ENCODE peak calls at places on chromosomes 6 and 20, in five cellular contexts. X is A549, D is AG08396, N is tibial nerve, F is PC-3. T is an unnamed sample.
A peak's percentile ranks its signal among the peaks of the same experiment; 100 is the strongest.

GRCh38 chr6:116596815-116597214 is 19.5 kb upstream of the RSPH4A start:
- DNase-seq in X (peak; percentile 5), D (no peak), N (no peak), F (peak; percentile 8), T (no peak)

GRCh38 chr6:25332165-25332564 is 53.0 kb downstream of the CARMIL1 start:
- DNase-seq in X (no peak), D (no peak), N (no peak), F (no peak), T (no peak)

GRCh38 chr6:20058912-20059311 is 153.4 kb downstream of the MBOAT1 start:
- DNase-seq in X (no peak), D (no peak), N (no peak), F (no peak), T (no peak)

GRCh38 chr6:38508894-38509293 is 130.8 kb downstream of the BTBD9 start:
- DNase-seq in X (peak; percentile 36), D (no peak), N (no peak), F (peak; percentile 86), T (no peak)

GRCh38 chr6:3318821-3319540 is 60.2 kb downstream of the PSMG4 start:
- DNase-seq in X (no peak), D (no peak), N (no peak), F (no peak), T (no peak)

GRCh38 chr20:39885975-39886649 is 802.9 kb downstream of the MAFB start:
- DNase-seq in X (peak; percentile 32), D (peak; percentile 78), N (peak; percentile 94), F (peak; percentile 13), T (peak; percentile 16)

GRCh38 chr6:119137194-119138072 is 59.0 kb upstream of the FAM184A start:
- DNase-seq in X (no peak), D (no peak), N (no peak), F (peak; percentile 49), T (no peak)

GRCh38 chr6:133099573-133099972 is 141.6 kb upstream of the EYA4 start:
- DNase-seq in X (peak; percentile 62), D (peak; percentile 26), N (no peak), F (peak; percentile 91), T (peak; percentile 10)

GRCh38 chr6:11427827-11428245 is 109.7 kb upstream of the TMEM170B start:
- DNase-seq in X (no peak), D (no peak), N (no peak), F (peak; percentile 69), T (no peak)

GRCh38 chr6:7051780-7052440 is 55.9 kb upstream of the RREB1 start:
- DNase-seq in X (no peak), D (peak; percentile 70), N (no peak), F (peak; percentile 60), T (peak; percentile 71)

GRCh38 chr6:144767066-144767465 is 481.9 kb downstream of the UTRN start:
- DNase-seq in X (no peak), D (no peak), N (no peak), F (no peak), T (no peak)

GRCh38 chr6:16697437-16698162 is 63.7 kb downstream of the ATXN1 start:
- DNase-seq in X (no peak), D (no peak), N (no peak), F (no peak), T (no peak)

GRCh38 chr6:129497591-129498555 is 212.1 kb downstream of the ARHGAP18 start:
- DNase-seq in X (no peak), D (no peak), N (no peak), F (no peak), T (no peak)

GRCh38 chr6:161369339-161369738 is 95.5 kb upstream of the AGPAT4 start:
- DNase-seq in X (peak; percentile 73), D (peak; percentile 41), N (no peak), F (peak; percentile 86), T (no peak)

GRCh38 chr6:4564746-4565145 is 211.5 kb upstream of the CDYL start:
- DNase-seq in X (no peak), D (no peak), N (no peak), F (no peak), T (no peak)

GRCh38 chr6:83707829-83708545 is 914 bp downstream of the SNAP91 start:
- DNase-seq in X (no peak), D (peak; percentile 22), N (no peak), F (no peak), T (no peak)

GRCh38 chr20:48614593-48615274 is 213.1 kb downstream of the PREX1 start:
- DNase-seq in X (no peak), D (no peak), N (no peak), F (peak; percentile 38), T (no peak)

GRCh38 chr6:22271044-22271443 is 25.8 kb downstream of the PRL start:
- DNase-seq in X (no peak), D (no peak), N (no peak), F (no peak), T (no peak)

T was measured in HuH-7.